ENCODE peak calls at places on chromosome 1, in nine cellular contexts. One of them, this sample, is unnamed. For H3K9me3 and H3K36me3, the result is how much of the 10 kb centered on the place peaks cover.

GRCh38 chr1:17633654-17634053 is 94.2 kb downstream of the ARHGEF10L start:
- DNase-seq in colonic mucosa: no peak
- DNase-seq in left ventricle myocardium inferior: no peak
- DNase-seq in heart right ventricle: no peak
- DNase-seq in adrenal gland: no peak
- DNase-seq in tibial nerve: no peak
- DNase-seq in tibial artery: no peak
- DNase-seq in esophagus squamous epithelium: no peak
- DNase-seq in HCT116: no peak
- DNase-seq in this sample: peak

GRCh38 chr1:77888071-77888428 is 374 bp upstream of the NEXN start:
- DNase-seq in colonic mucosa: no peak
- DNase-seq in left ventricle myocardium inferior: no peak
- DNase-seq in heart right ventricle: no peak
- DNase-seq in adrenal gland: no peak
- DNase-seq in tibial nerve: peak
- DNase-seq in tibial artery: no peak
- DNase-seq in esophagus squamous epithelium: no peak
- DNase-seq in HCT116: no peak
- DNase-seq in this sample: no peak

GRCh38 chr1:25057188-25057587 is 127.1 kb upstream of the RUNX3 start:
- DNase-seq in colonic mucosa: no peak
- DNase-seq in left ventricle myocardium inferior: no peak
- DNase-seq in heart right ventricle: no peak
- DNase-seq in adrenal gland: no peak
- DNase-seq in tibial nerve: no peak
- DNase-seq in tibial artery: no peak
- DNase-seq in esophagus squamous epithelium: no peak
- DNase-seq in HCT116: no peak
- DNase-seq in this sample: no peak

GRCh38 chr1:162275622-162276175 is 101.0 kb downstream of the SPATA46 start:
- DNase-seq in colonic mucosa: no peak
- DNase-seq in left ventricle myocardium inferior: no peak
- DNase-seq in heart right ventricle: no peak
- DNase-seq in adrenal gland: no peak
- DNase-seq in tibial nerve: no peak
- DNase-seq in tibial artery: no peak
- DNase-seq in esophagus squamous epithelium: no peak
- DNase-seq in HCT116: no peak
- DNase-seq in this sample: no peak

GRCh38 chr1:25168193-25169071 is 63.9 kb downstream of the SYF2 start:
- DNase-seq in colonic mucosa: peak
- DNase-seq in left ventricle myocardium inferior: no peak
- DNase-seq in heart right ventricle: no peak
- DNase-seq in adrenal gland: no peak
- DNase-seq in tibial nerve: no peak
- DNase-seq in tibial artery: no peak
- DNase-seq in esophagus squamous epithelium: no peak
- DNase-seq in HCT116: no peak
- DNase-seq in this sample: no peak

GRCh38 chr1:200075522-200075921 is 48.0 kb downstream of the NR5A2 start:
- DNase-seq in colonic mucosa: no peak
- DNase-seq in left ventricle myocardium inferior: no peak
- DNase-seq in heart right ventricle: no peak
- DNase-seq in adrenal gland: no peak
- DNase-seq in tibial nerve: no peak
- DNase-seq in tibial artery: no peak
- DNase-seq in esophagus squamous epithelium: no peak
- DNase-seq in HCT116: no peak
- DNase-seq in this sample: no peak

GRCh38 chr1:109771712-109772657 is 8.3 kb upstream of the EPS8L3 start:
- DNase-seq in colonic mucosa: no peak
- DNase-seq in left ventricle myocardium inferior: peak
- DNase-seq in heart right ventricle: peak
- DNase-seq in adrenal gland: peak
- DNase-seq in tibial nerve: no peak
- DNase-seq in tibial artery: no peak
- DNase-seq in esophagus squamous epithelium: no peak
- DNase-seq in HCT116: no peak
- DNase-seq in this sample: peak

GRCh38 chr1:176854134-176854533 is 310.4 kb downstream of the ASTN1 start:
- DNase-seq in colonic mucosa: no peak
- DNase-seq in left ventricle myocardium inferior: no peak
- DNase-seq in heart right ventricle: no peak
- DNase-seq in adrenal gland: no peak
- DNase-seq in tibial nerve: no peak
- DNase-seq in tibial artery: no peak
- DNase-seq in esophagus squamous epithelium: no peak
- DNase-seq in HCT116: no peak
- DNase-seq in this sample: no peak

GRCh38 chr1:229625893-229626831 is at the start of the genes TAF5L and URB2:
- DNase-seq in colonic mucosa: peak
- DNase-seq in left ventricle myocardium inferior: peak
- DNase-seq in heart right ventricle: peak
- DNase-seq in adrenal gland: peak
- DNase-seq in tibial nerve: peak
- DNase-seq in tibial artery: peak
- DNase-seq in esophagus squamous epithelium: peak
- DNase-seq in HCT116: peak
- DNase-seq in this sample: peak

GRCh38 chr1:6274102-6274501 is 13.2 kb upstream of the GPR153 start:
- DNase-seq in colonic mucosa: no peak
- DNase-seq in left ventricle myocardium inferior: no peak
- DNase-seq in heart right ventricle: no peak
- DNase-seq in adrenal gland: no peak
- DNase-seq in tibial nerve: no peak
- DNase-seq in tibial artery: no peak
- DNase-seq in esophagus squamous epithelium: no peak
- DNase-seq in HCT116: no peak
- DNase-seq in this sample: no peak

GRCh38 chr1:17833661-17834501 is 78.7 kb downstream of the ACTL8 start:
- DNase-seq in colonic mucosa: no peak
- DNase-seq in left ventricle myocardium inferior: no peak
- DNase-seq in heart right ventricle: no peak
- DNase-seq in adrenal gland: no peak
- DNase-seq in tibial nerve: no peak
- DNase-seq in tibial artery: no peak
- DNase-seq in esophagus squamous epithelium: no peak
- DNase-seq in HCT116: no peak
- DNase-seq in this sample: no peak

GRCh38 chr1:154237435-154237834 is 16.7 kb downstream of the UBAP2L start:
- DNase-seq in colonic mucosa: no peak
- DNase-seq in left ventricle myocardium inferior: no peak
- DNase-seq in heart right ventricle: no peak
- DNase-seq in adrenal gland: no peak
- DNase-seq in tibial nerve: no peak
- DNase-seq in tibial artery: no peak
- DNase-seq in esophagus squamous epithelium: no peak
- DNase-seq in HCT116: no peak
- DNase-seq in this sample: no peak

GRCh38 chr1:178192686-178193085 is 98.8 kb downstream of the RASAL2 start:
- DNase-seq in colonic mucosa: peak
- DNase-seq in left ventricle myocardium inferior: no peak
- DNase-seq in heart right ventricle: no peak
- DNase-seq in adrenal gland: peak
- DNase-seq in tibial nerve: peak
- DNase-seq in tibial artery: peak
- DNase-seq in esophagus squamous epithelium: no peak
- DNase-seq in HCT116: no peak
- DNase-seq in this sample: peak

GRCh38 chr1:89719502-89720306 is 86.8 kb downstream of the LRRC8C start:
- DNase-seq in colonic mucosa: no peak
- DNase-seq in left ventricle myocardium inferior: no peak
- DNase-seq in heart right ventricle: no peak
- DNase-seq in adrenal gland: no peak
- DNase-seq in tibial nerve: no peak
- DNase-seq in tibial artery: no peak
- DNase-seq in esophagus squamous epithelium: no peak
- DNase-seq in HCT116: no peak
- DNase-seq in this sample: no peak

GRCh38 chr1:2789986-2790581 is 11.4 kb downstream of the TTC34 start:
- DNase-seq in colonic mucosa: no peak
- DNase-seq in left ventricle myocardium inferior: no peak
- DNase-seq in heart right ventricle: no peak
- DNase-seq in adrenal gland: no peak
- DNase-seq in tibial nerve: no peak
- DNase-seq in tibial artery: no peak
- DNase-seq in esophagus squamous epithelium: no peak
- DNase-seq in HCT116: no peak
- DNase-seq in this sample: no peak

GRCh38 chr1:116151739-116152576 is 40.8 kb downstream of the MAB21L3 start:
- DNase-seq in colonic mucosa: peak
- DNase-seq in left ventricle myocardium inferior: peak
- DNase-seq in heart right ventricle: peak
- DNase-seq in adrenal gland: peak
- DNase-seq in tibial nerve: peak
- DNase-seq in tibial artery: peak
- DNase-seq in esophagus squamous epithelium: no peak
- DNase-seq in HCT116: peak
- DNase-seq in this sample: peak

GRCh38 chr1:110756506-110756905 is 81.8 kb upstream of the KCNA3 start:
- DNase-seq in colonic mucosa: no peak
- DNase-seq in left ventricle myocardium inferior: peak
- DNase-seq in heart right ventricle: peak
- DNase-seq in adrenal gland: no peak
- DNase-seq in tibial nerve: no peak
- DNase-seq in tibial artery: no peak
- DNase-seq in esophagus squamous epithelium: no peak
- DNase-seq in HCT116: no peak
- DNase-seq in this sample: no peak

DNA sequence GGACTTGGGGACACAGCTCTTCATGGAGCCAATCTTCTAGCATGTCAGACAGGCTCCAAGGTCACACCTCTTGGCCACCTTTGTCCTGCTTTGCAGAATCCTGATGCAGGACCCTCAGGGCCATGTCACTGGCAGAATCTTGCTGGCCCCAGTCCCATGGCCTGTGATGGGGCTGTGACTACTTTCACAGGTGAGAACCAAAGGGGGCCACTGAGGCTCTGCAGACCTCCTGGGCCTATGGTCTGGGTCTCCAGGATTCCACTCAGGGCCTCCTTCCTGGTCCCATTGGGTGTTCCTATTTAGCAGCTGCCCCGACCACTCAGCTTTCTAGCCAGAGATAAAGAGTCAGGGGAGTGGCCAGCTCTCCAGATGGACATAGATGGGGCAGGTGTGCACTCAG is 238.7 kb downstream of the MATN1 start:
- DNase-seq in colonic mucosa: no peak
- DNase-seq in left ventricle myocardium inferior: no peak
- DNase-seq in heart right ventricle: no peak
- DNase-seq in adrenal gland: no peak
- DNase-seq in tibial nerve: no peak
- DNase-seq in tibial artery: no peak
- DNase-seq in esophagus squamous epithelium: no peak
- DNase-seq in HCT116: no peak
- DNase-seq in this sample: no peak
- H3K9me3 ChIP-seq in colonic mucosa: under half
- H3K9me3 ChIP-seq in left ventricle myocardium inferior: under half
- H3K9me3 ChIP-seq in heart right ventricle: under half
- H3K9me3 ChIP-seq in adrenal gland: under half
- H3K9me3 ChIP-seq in tibial nerve: under half
- H3K9me3 ChIP-seq in tibial artery: under half
- H3K9me3 ChIP-seq in esophagus squamous epithelium: under half
- H3K9me3 ChIP-seq in HCT116: under half
- H3K9me3 ChIP-seq in this sample: under half

DNA sequence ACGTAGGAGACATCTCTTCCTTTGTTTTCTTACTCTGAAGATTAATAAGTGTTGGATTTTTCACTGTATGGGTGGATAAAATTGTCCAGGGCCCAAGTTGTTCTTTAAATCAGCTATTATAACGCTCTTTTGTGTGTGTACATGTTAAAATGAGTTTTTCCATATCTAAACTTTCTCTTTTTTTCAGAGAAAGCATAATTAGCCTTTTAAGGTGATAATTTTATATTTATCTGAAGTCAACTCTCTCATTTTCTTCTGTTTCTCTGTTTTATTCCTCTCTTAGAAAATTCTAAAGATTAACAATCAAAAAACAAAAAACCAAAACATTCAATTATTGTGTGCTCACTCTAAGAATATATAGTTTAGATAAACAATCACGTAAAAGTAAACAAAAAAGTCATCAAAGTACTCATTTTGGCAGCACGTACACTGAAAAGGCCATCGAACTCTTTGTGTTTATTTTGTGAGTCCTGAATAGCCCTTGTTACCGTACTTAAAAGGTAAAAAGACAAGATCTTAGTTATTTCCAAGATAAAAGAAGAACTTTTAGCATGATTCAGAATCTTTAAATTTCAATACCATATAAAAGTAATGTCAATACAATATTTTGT is 7.2 kb upstream of the CDC73 start:
- DNase-seq in colonic mucosa: no peak
- DNase-seq in left ventricle myocardium inferior: no peak
- DNase-seq in heart right ventricle: no peak
- DNase-seq in adrenal gland: no peak
- DNase-seq in tibial nerve: no peak
- DNase-seq in tibial artery: no peak
- DNase-seq in esophagus squamous epithelium: no peak
- DNase-seq in HCT116: no peak
- DNase-seq in this sample: no peak
- H3K4me3 ChIP-seq in colonic mucosa: no peak
- H3K4me3 ChIP-seq in left ventricle myocardium inferior: no peak
- H3K4me3 ChIP-seq in heart right ventricle: no peak
- H3K4me3 ChIP-seq in adrenal gland: no peak
- H3K4me3 ChIP-seq in tibial nerve: no peak
- H3K4me3 ChIP-seq in tibial artery: no peak
- H3K4me3 ChIP-seq in esophagus squamous epithelium: no peak
- H3K4me3 ChIP-seq in HCT116: no peak
- H3K4me3 ChIP-seq in this sample: no peak

DNA sequence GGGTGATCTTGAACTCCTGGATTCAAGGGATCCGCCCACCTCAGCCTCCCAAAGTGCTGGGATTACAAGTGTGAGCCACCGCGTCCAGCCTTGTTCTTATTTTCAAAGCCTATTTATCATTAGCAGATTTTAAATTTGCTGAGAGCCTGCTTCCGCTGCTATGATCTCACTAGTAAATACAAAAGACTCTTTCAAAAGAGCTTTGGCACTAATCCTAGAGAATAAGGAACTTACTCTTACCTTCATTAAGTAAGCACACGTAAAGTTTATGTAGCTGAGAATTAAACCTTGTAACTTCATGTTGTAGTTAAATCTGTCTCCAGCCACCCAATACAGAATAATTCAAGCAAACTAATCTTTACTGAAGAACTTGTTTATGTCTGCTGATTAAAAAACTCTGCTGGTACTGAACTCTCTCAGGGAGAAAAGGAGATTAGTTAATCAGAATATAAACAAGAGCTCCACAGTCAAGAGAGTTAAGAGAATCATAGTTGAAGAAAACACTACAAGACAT is 72.3 kb downstream of the RUSC1 start:
- DNase-seq in colonic mucosa: no peak
- DNase-seq in left ventricle myocardium inferior: no peak
- DNase-seq in heart right ventricle: no peak
- DNase-seq in adrenal gland: no peak
- DNase-seq in tibial nerve: no peak
- DNase-seq in tibial artery: no peak
- DNase-seq in esophagus squamous epithelium: no peak
- DNase-seq in HCT116: no peak
- DNase-seq in this sample: no peak
- H3K36me3 ChIP-seq in colonic mucosa: under half
- H3K36me3 ChIP-seq in left ventricle myocardium inferior: half or more
- H3K36me3 ChIP-seq in heart right ventricle: under half
- H3K36me3 ChIP-seq in adrenal gland: under half
- H3K36me3 ChIP-seq in tibial nerve: under half
- H3K36me3 ChIP-seq in tibial artery: half or more
- H3K36me3 ChIP-seq in esophagus squamous epithelium: half or more
- H3K36me3 ChIP-seq in HCT116: under half
- H3K36me3 ChIP-seq in this sample: under half

GRCh38 chr1:247164694-247165093 is 7.1 kb downstream of the ZNF124 start:
- DNase-seq in colonic mucosa: no peak
- DNase-seq in left ventricle myocardium inferior: no peak
- DNase-seq in heart right ventricle: no peak
- DNase-seq in adrenal gland: no peak
- DNase-seq in tibial nerve: no peak
- DNase-seq in tibial artery: no peak
- DNase-seq in esophagus squamous epithelium: no peak
- DNase-seq in HCT116: no peak
- DNase-seq in this sample: no peak
- H3K9me3 ChIP-seq in colonic mucosa: under half
- H3K9me3 ChIP-seq in left ventricle myocardium inferior: half or more
- H3K9me3 ChIP-seq in heart right ventricle: under half
- H3K9me3 ChIP-seq in adrenal gland: half or more
- H3K9me3 ChIP-seq in tibial nerve: half or more
- H3K9me3 ChIP-seq in tibial artery: under half
- H3K9me3 ChIP-seq in esophagus squamous epithelium: under half
- H3K9me3 ChIP-seq in HCT116: under half
- H3K9me3 ChIP-seq in this sample: half or more

This sample was measured in MG63.